ENCODE peak calls at places on chromosomes 12 and 14, in five cellular contexts. W is K562, B is NCI-H2107, U is Daoy, O is Karpas-422. E is an unnamed sample.

GRCh38 chr14:63544641-63545234 is 1.6 kb upstream of the PPP2R5E start:
- DNase-seq in O (peak), W (peak), B (no peak), U (peak), E (no peak)

GRCh38 chr14:95953111-95953724 is 76.6 kb downstream of the TUNAR start:
- DNase-seq in U (no peak), O (peak), W (no peak), B (no peak), E (no peak)

GRCh38 chr12:9869307-9870161 is at the start of gene CLEC2B:
- DNase-seq in U (peak), O (no peak), B (no peak), W (no peak), E (peak)

GRCh38 chr12:60101715-60102114 is 505.9 kb downstream of the SLC16A7 start:
- DNase-seq in U (no peak), B (no peak), O (no peak), W (no peak), E (no peak)

GRCh38 chr14:69614592-69614991 is 3.2 kb downstream of the SUSD6 start:
- DNase-seq in B (no peak), U (no peak), W (no peak), O (peak), E (no peak)

GRCh38 chr14:99327050-99327449 is 55.1 kb upstream of the BCL11B start:
- DNase-seq in O (peak), U (no peak), W (no peak), B (no peak), E (no peak)

GRCh38 chr14:102949801-102950451 is 27.5 kb downstream of the AMN start:
- DNase-seq in U (no peak), B (no peak), W (no peak), O (no peak), E (no peak)

GRCh38 chr12:52865090-52865944 is 16.5 kb upstream of the KRT78 start:
- DNase-seq in U (peak), O (peak), W (peak), B (peak), E (no peak)

GRCh38 chr12:20946732-20947131 is 136.2 kb downstream of the SLCO1B3 start:
- DNase-seq in O (peak), W (peak), B (peak), U (peak), E (no peak)

GRCh38 chr12:93099777-93100176 is 170.7 kb upstream of the EEA1 start:
- DNase-seq in U (no peak), B (no peak), W (no peak), O (no peak), E (no peak)

GRCh38 chr14:103023881-103024473 is 33.4 kb downstream of the CDC42BPB start:
- DNase-seq in B (no peak), W (no peak), O (no peak), U (peak), E (no peak)

GRCh38 chr14:91048676-91049075 is 11.8 kb downstream of the RPS6KA5 start:
- DNase-seq in O (no peak), W (no peak), U (no peak), B (no peak), E (no peak)

GRCh38 chr12:124527861-124528561 is 39.4 kb downstream of the NCOR2 start:
- DNase-seq in W (no peak), B (no peak), U (no peak), O (no peak), E (no peak)

GRCh38 chr14:101624579-101624978 is 63.3 kb downstream of the DIO3 start:
- DNase-seq in B (no peak), W (no peak), O (no peak), U (no peak), E (no peak)

GRCh38 chr14:55535521-55536207 is 44.3 kb upstream of the KTN1 start:
- DNase-seq in U (no peak), W (no peak), B (no peak), O (no peak), E (no peak)

GRCh38 chr14:100033347-100034052 is 31.7 kb upstream of the EVL start:
- DNase-seq in B (no peak), O (no peak), W (no peak), U (no peak), E (no peak)

GRCh38 chr12:131007031-131007793 is 53.5 kb downstream of the ADGRD1 start:
- DNase-seq in B (no peak), W (no peak), U (no peak), O (no peak), E (no peak)

GRCh38 chr12:8156845-8157244 is at the start of gene ZNF705A:
- DNase-seq in W (no peak), B (no peak), O (peak), U (peak), E (no peak)

GRCh38 chr14:102785598-102785963 is 8.3 kb downstream of the TRAF3 start:
- DNase-seq in O (no peak), W (no peak), B (no peak), U (no peak), E (no peak)

GRCh38 chr12:6752931-6753771 is at the start of gene MLF2:
- DNase-seq in B (peak), W (peak), O (peak), U (peak), E (peak)

GRCh38 chr14:99732436-99733220 is 48.5 kb downstream of the CYP46A1 start:
- DNase-seq in U (peak), B (no peak), O (no peak), W (no peak), E (no peak)

GRCh38 chr14:54486685-54487084 is 2.1 kb downstream of the GMFB start:
- DNase-seq in W (peak), B (no peak), U (no peak), O (no peak), E (no peak)

GRCh38 chr12:82800185-82800584 is 113.5 kb downstream of the TMTC2 start:
- DNase-seq in U (no peak), W (no peak), B (no peak), O (no peak), E (no peak)

GRCh38 chr12:108567974-108568652 is 5.7 kb downstream of the ISCU start:
- DNase-seq in U (no peak), W (no peak), B (no peak), O (no peak), E (no peak)

GRCh38 chr12:124696689-124697476 is 129.5 kb upstream of the NCOR2 start:
- DNase-seq in U (peak), W (no peak), O (no peak), B (no peak), E (no peak)

GRCh38 chr12:84814664-84815245 is 97.8 kb downstream of the SLC6A15 start:
- DNase-seq in U (peak), B (no peak), W (no peak), O (no peak), E (no peak)

GRCh38 chr12:116497051-116497529 is 62.1 kb upstream of the MAP1LC3B2 start:
- DNase-seq in B (no peak), W (no peak), U (no peak), O (no peak), E (no peak)

GRCh38 chr14:51394804-51395203 is 154.8 kb downstream of the TMX1 start:
- DNase-seq in B (no peak), O (no peak), W (no peak), U (no peak), E (no peak)

GRCh38 chr14:51636109-51636508 is 15.6 kb upstream of the FRMD6 start:
- DNase-seq in B (no peak), O (no peak), U (no peak), W (no peak), E (no peak)

GRCh38 chr14:105281354-105282097 is 19.3 kb downstream of the BRF1 start:
- DNase-seq in U (peak), B (no peak), O (peak), W (peak), E (no peak)

GRCh38 chr14:99133563-99134332 is 138.2 kb downstream of the BCL11B start:
- DNase-seq in U (no peak), B (no peak), W (no peak), O (no peak), E (no peak)

GRCh38 chr14:71060274-71060673 is 153.0 kb downstream of the PCNX1 start:
- DNase-seq in O (no peak), W (no peak), B (no peak), U (no peak), E (no peak)

GRCh38 chr12:32051511-32052299 is 54.9 kb upstream of the BICD1 start:
- DNase-seq in U (peak), B (no peak), W (no peak), O (no peak), E (no peak)

GRCh38 chr14:69580009-69580577 is 5.4 kb upstream of the CCDC177 start:
- DNase-seq in O (peak), B (no peak), W (peak), U (peak), E (no peak)

GRCh38 chr12:31015215-31015614 is 58.4 kb upstream of the DDX11 start:
- DNase-seq in U (no peak), W (no peak), O (no peak), B (no peak), E (no peak)

GRCh38 chr12:14960548-14961465 is 594 bp downstream of the ARHGDIB start:
- DNase-seq in B (no peak), W (no peak), O (peak), U (peak), E (peak)

GRCh38 chr12:55726911-55727310 is 1.9 kb downstream of the CD63 start:
- DNase-seq in U (no peak), B (no peak), O (no peak), W (no peak), E (no peak)

GRCh38 chr14:52553002-52553670 is 500 bp downstream of the GPR137C start:
- DNase-seq in O (peak), U (peak), W (peak), B (peak), E (peak)

E was measured in CD8-positive, alpha-beta memory T cell.